ENCODE peak calls at places on chromosomes 16 and 17, in six cellular contexts. One of them, this sample, is unnamed.

GRCh38 chr16:68778551-68779231 is 41.6 kb downstream of the CDH1 start:
- DNase-seq in H1: no peak
- DNase-seq in K562: no peak
- DNase-seq in HepG2: no peak
- DNase-seq in HCT116: no peak
- DNase-seq in GM12878: no peak
- DNase-seq in this sample: no peak

GRCh38 chr16:22161999-22162657 is at the start of gene SDR42E2:
- DNase-seq in HepG2: no peak
- DNase-seq in K562: peak; percentile 88
- DNase-seq in H1: peak; percentile 19
- DNase-seq in HCT116: no peak
- DNase-seq in GM12878: no peak
- DNase-seq in this sample: no peak

GRCh38 chr16:67677712-67678111 is 11.1 kb downstream of the C16orf86 start:
- DNase-seq in HepG2: no peak
- DNase-seq in H1: no peak
- DNase-seq in K562: no peak
- DNase-seq in GM12878: no peak
- DNase-seq in HCT116: no peak
- DNase-seq in this sample: peak; percentile 83

GRCh38 chr17:7561589-7562207 is at the start of gene SENP3:
- DNase-seq in HepG2: peak; percentile 77
- DNase-seq in H1: no peak
- DNase-seq in K562: peak; percentile 90
- DNase-seq in HCT116: peak; percentile 73
- DNase-seq in GM12878: no peak
- DNase-seq in this sample: peak; percentile 71

GRCh38 chr16:31200821-31201510 is 1.6 kb downstream of the PYCARD start:
- DNase-seq in H1: no peak
- DNase-seq in HepG2: no peak
- DNase-seq in GM12878: no peak
- DNase-seq in K562: no peak
- DNase-seq in HCT116: no peak
- DNase-seq in this sample: no peak

GRCh38 chr17:69282002-69282401 is 44.9 kb downstream of the ABCA5 start:
- DNase-seq in GM12878: no peak
- DNase-seq in HCT116: no peak
- DNase-seq in K562: no peak
- DNase-seq in HepG2: no peak
- DNase-seq in H1: no peak
- DNase-seq in this sample: no peak

GRCh38 chr17:44757045-44757917 is 1.5 kb upstream of the ADAM11 start:
- DNase-seq in HepG2: no peak
- DNase-seq in GM12878: no peak
- DNase-seq in H1: no peak
- DNase-seq in K562: no peak
- DNase-seq in HCT116: no peak
- DNase-seq in this sample: no peak

GRCh38 chr16:84524346-84524920 is 20.0 kb upstream of the MEAK7 start:
- DNase-seq in GM12878: no peak
- DNase-seq in K562: no peak
- DNase-seq in HCT116: no peak
- DNase-seq in H1: no peak
- DNase-seq in HepG2: no peak
- DNase-seq in this sample: no peak

GRCh38 chr16:66905633-66906539 is 12.8 kb downstream of the CDH16 start:
- DNase-seq in K562: peak; percentile 90
- DNase-seq in H1: no peak
- DNase-seq in GM12878: no peak
- DNase-seq in HepG2: peak; percentile 99
- DNase-seq in HCT116: no peak
- DNase-seq in this sample: no peak

GRCh38 chr16:1308977-1309885 is at the start of gene UBE2I:
- DNase-seq in HepG2: peak; percentile 93
- DNase-seq in HCT116: peak; percentile 97
- DNase-seq in K562: peak; percentile 75
- DNase-seq in GM12878: peak; percentile 96
- DNase-seq in H1: peak; percentile 87
- DNase-seq in this sample: peak; percentile 97

GRCh38 chr17:4934173-4934979 is 2.3 kb downstream of the GP1BA start:
- DNase-seq in H1: no peak
- DNase-seq in HepG2: peak; percentile 46
- DNase-seq in K562: peak; percentile 28
- DNase-seq in HCT116: no peak
- DNase-seq in GM12878: no peak
- DNase-seq in this sample: no peak

GRCh38 chr17:80221401-80221800 is 1.2 kb downstream of the SLC26A11 start:
- DNase-seq in HCT116: no peak
- DNase-seq in K562: no peak
- DNase-seq in H1: no peak
- DNase-seq in GM12878: no peak
- DNase-seq in HepG2: no peak
- DNase-seq in this sample: no peak

GRCh38 chr16:23948949-23949392 is 113.2 kb downstream of the PRKCB start:
- DNase-seq in K562: no peak
- DNase-seq in HepG2: no peak
- DNase-seq in H1: no peak
- DNase-seq in GM12878: no peak
- DNase-seq in HCT116: no peak
- DNase-seq in this sample: no peak

GRCh38 chr17:77327566-77328463 is 187.0 kb downstream of the SEC14L1 start:
- DNase-seq in GM12878: no peak
- DNase-seq in H1: no peak
- DNase-seq in HepG2: no peak
- DNase-seq in HCT116: no peak
- DNase-seq in K562: no peak
- DNase-seq in this sample: no peak

GRCh38 chr17:54771409-54771808 is 129.2 kb upstream of the TOM1L1 start:
- DNase-seq in GM12878: no peak
- DNase-seq in H1: no peak
- DNase-seq in HepG2: no peak
- DNase-seq in K562: no peak
- DNase-seq in HCT116: no peak
- DNase-seq in this sample: no peak

GRCh38 chr17:49086316-49086605 is 46.3 kb upstream of the B4GALNT2 start:
- DNase-seq in HepG2: no peak
- DNase-seq in K562: no peak
- DNase-seq in GM12878: no peak
- DNase-seq in HCT116: no peak
- DNase-seq in H1: no peak
- DNase-seq in this sample: no peak

GRCh38 chr16:86597880-86598606 is 19.7 kb downstream of the FOXL1 start:
- DNase-seq in K562: peak; percentile 43
- DNase-seq in H1: no peak
- DNase-seq in GM12878: no peak
- DNase-seq in HCT116: no peak
- DNase-seq in HepG2: no peak
- DNase-seq in this sample: no peak
- TF ChIP-seq ZNF274 in K562: no peak
- TF ChIP-seq ZNF274 in H1: no peak
- TF ChIP-seq ZNF274 in GM12878: no peak
- TF ChIP-seq ZNF274 in HCT116: no peak
- TF ChIP-seq ZNF274 in HepG2: no peak
- TF ChIP-seq ZNF274 in this sample: no peak

GRCh38 chr17:559699-560378 is 154.8 kb downstream of the VPS53 start:
- DNase-seq in HCT116: no peak
- DNase-seq in GM12878: no peak
- DNase-seq in K562: no peak
- DNase-seq in H1: no peak
- DNase-seq in HepG2: no peak
- DNase-seq in this sample: no peak
- TF ChIP-seq ZNF274 in HCT116: no peak
- TF ChIP-seq ZNF274 in GM12878: no peak
- TF ChIP-seq ZNF274 in K562: no peak
- TF ChIP-seq ZNF274 in H1: no peak
- TF ChIP-seq ZNF274 in HepG2: no peak
- TF ChIP-seq ZNF274 in this sample: no peak

DNA sequence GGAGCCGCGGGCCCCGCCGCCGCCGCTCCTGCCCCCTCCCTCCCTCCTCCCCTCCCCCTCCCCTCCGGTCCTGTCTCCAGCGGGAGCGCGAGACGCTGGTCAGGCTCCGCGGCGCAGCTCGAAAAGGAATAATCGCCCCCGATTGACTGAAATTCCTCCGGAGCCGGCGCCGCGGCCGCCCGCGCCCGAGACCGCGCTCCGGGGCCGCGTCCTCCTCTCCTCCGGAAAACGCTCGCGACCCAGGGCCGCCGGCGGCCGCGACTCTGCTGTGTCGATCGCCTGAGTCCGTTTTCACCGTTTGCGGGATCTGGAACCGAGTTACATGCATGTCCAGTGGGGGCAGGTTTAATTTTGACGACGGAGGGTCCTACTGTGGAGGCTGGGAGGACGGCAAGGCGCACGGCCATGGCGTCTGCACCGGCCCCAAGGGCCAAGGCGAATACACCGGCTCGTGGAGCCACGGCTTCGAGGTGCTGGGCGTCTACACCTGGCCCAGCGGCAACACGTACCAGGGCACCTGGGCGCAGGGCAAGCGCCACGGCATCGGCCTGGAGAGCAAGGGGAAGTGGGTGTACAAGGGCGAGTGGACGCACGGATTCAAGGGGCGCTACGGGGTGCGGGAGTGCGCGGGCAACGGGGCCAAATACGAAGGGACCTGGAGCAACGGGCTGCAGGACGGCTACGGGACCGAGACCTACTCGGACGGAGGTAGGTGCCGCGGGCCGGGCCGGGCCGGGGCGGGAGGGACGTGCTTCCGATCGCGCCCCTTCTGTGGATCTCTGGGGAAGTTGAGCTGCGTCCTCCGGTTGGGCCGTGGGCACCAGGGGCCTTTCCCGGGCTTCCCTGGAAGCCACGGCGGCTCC is 744 bp downstream of the JPH3 start:
- DNase-seq in K562: no peak
- DNase-seq in H1: no peak
- DNase-seq in HepG2: no peak
- DNase-seq in GM12878: no peak
- DNase-seq in HCT116: no peak
- DNase-seq in this sample: no peak
- TF ChIP-seq ZNF274 in K562: no peak
- TF ChIP-seq ZNF274 in H1: no peak
- TF ChIP-seq ZNF274 in HepG2: no peak
- TF ChIP-seq ZNF274 in GM12878: no peak
- TF ChIP-seq ZNF274 in HCT116: no peak
- TF ChIP-seq ZNF274 in this sample: no peak

GRCh38 chr16:10356870-10357842 is 28.7 kb upstream of the ATF7IP2 start:
- DNase-seq in HepG2: peak; percentile 94
- DNase-seq in K562: no peak
- DNase-seq in H1: no peak
- DNase-seq in GM12878: no peak
- DNase-seq in HCT116: no peak
- DNase-seq in this sample: no peak

GRCh38 chr16:10349851-10350250 is 36.0 kb upstream of the ATF7IP2 start:
- DNase-seq in HepG2: no peak
- DNase-seq in HCT116: no peak
- DNase-seq in GM12878: no peak
- DNase-seq in H1: no peak
- DNase-seq in K562: no peak
- DNase-seq in this sample: no peak

GRCh38 chr16:10355589-10355988 is 30.3 kb upstream of the ATF7IP2 start:
- DNase-seq in HepG2: no peak
- DNase-seq in GM12878: no peak
- DNase-seq in K562: no peak
- DNase-seq in HCT116: no peak
- DNase-seq in H1: no peak
- DNase-seq in this sample: no peak

DNA sequence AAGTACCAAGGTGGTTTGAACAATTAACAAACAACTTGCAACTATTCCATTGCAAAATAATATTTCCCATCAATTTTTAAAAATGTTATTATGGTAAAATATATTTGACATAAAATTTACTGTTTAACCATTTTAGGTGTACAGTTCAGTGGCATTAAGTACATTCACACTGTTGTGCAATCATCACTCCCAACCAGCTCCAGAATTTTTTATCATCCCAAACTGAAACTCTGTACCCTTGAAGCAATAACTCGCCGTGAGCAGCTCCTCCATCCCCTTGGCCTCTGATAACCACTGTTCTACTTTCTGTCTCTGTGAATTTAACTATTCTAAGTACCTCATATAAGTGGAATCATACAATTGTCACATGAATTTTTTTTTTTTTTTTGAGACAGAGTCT is 33.6 kb upstream of the ATF7IP2 start:
- DNase-seq in GM12878: no peak
- DNase-seq in H1: no peak
- DNase-seq in HepG2: no peak
- DNase-seq in K562: no peak
- DNase-seq in HCT116: no peak
- DNase-seq in this sample: no peak
- TF ChIP-seq ZNF274 in GM12878: no peak
- TF ChIP-seq ZNF274 in H1: no peak
- TF ChIP-seq ZNF274 in HepG2: no peak
- TF ChIP-seq ZNF274 in K562: no peak
- TF ChIP-seq ZNF274 in HCT116: no peak
- TF ChIP-seq ZNF274 in this sample: no peak

DNA sequence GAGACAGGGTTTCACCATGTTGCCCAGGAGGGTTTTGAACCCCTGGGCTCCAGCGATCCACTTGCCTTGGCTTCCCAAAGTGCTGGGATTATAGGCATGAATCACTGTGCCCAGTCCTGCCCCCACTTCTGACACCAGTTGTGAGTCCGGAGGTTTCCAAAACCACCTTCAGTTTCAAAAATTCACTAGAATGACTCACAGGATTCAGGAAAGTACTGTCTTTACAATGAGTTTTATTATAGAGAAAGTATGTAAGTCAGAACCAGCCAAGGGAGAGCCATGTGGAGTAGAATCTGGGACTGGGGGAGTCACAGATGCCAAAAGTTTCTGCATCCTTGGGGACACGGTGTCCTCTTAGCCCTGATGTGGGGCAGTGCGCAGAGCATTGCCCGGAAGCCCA is 55.1 kb downstream of the PLD6 start:
- DNase-seq in HepG2: no peak
- DNase-seq in K562: no peak
- DNase-seq in GM12878: no peak
- DNase-seq in HCT116: no peak
- DNase-seq in H1: no peak
- DNase-seq in this sample: no peak
- TF ChIP-seq ZNF274 in HepG2: no peak
- TF ChIP-seq ZNF274 in K562: no peak
- TF ChIP-seq ZNF274 in GM12878: no peak
- TF ChIP-seq ZNF274 in HCT116: no peak
- TF ChIP-seq ZNF274 in H1: no peak
- TF ChIP-seq ZNF274 in this sample: no peak

GRCh38 chr17:28573521-28573920 is 2.2 kb upstream of the PIGS start:
- DNase-seq in K562: no peak
- DNase-seq in GM12878: no peak
- DNase-seq in H1: no peak
- DNase-seq in HepG2: no peak
- DNase-seq in HCT116: no peak
- DNase-seq in this sample: no peak
- TF ChIP-seq ZNF274 in K562: no peak
- TF ChIP-seq ZNF274 in GM12878: no peak
- TF ChIP-seq ZNF274 in H1: no peak
- TF ChIP-seq ZNF274 in HepG2: no peak
- TF ChIP-seq ZNF274 in HCT116: no peak
- TF ChIP-seq ZNF274 in this sample: no peak

GRCh38 chr17:27644586-27644985 is 13.6 kb downstream of the LGALS9 start:
- DNase-seq in HepG2: no peak
- DNase-seq in K562: no peak
- DNase-seq in GM12878: no peak
- DNase-seq in HCT116: no peak
- DNase-seq in H1: no peak
- DNase-seq in this sample: no peak
- TF ChIP-seq ZNF274 in HepG2: no peak
- TF ChIP-seq ZNF274 in K562: no peak
- TF ChIP-seq ZNF274 in GM12878: no peak
- TF ChIP-seq ZNF274 in HCT116: no peak
- TF ChIP-seq ZNF274 in H1: no peak
- TF ChIP-seq ZNF274 in this sample: no peak

This sample was measured in NT2/D1.